ENCODE peak calls at places on chromosomes 6 and 20, in six cellular contexts. C, A, M, U, F and B are unnamed samples. For H3K4me1, the result is how much of the 10 kb centered on the place peaks cover.

GRCh38 chr20:11850901-11851300 is 66.8 kb upstream of the BTBD3 start:
- DNase-seq in C (no peak), A (no peak), M (peak), U (no peak), F (no peak), B (no peak)

GRCh38 chr20:2244993-2245392 is 50.8 kb upstream of the TGM3 start:
- DNase-seq in C (no peak), A (no peak), M (no peak), U (no peak), F (no peak), B (peak)

GRCh38 chr20:11993886-11994466 is 76.3 kb downstream of the BTBD3 start:
- DNase-seq in C (no peak), A (no peak), M (no peak), U (no peak), F (no peak), B (no peak)

GRCh38 chr6:127186889-127187288 is 68.4 kb downstream of the RSPO3 start:
- DNase-seq in C (peak), A (peak), M (peak), U (no peak), F (no peak), B (no peak)

GRCh38 chr6:51908243-51908642 is 179.2 kb downstream of the PKHD1 start:
- DNase-seq in C (no peak), A (no peak), M (no peak), U (no peak), F (no peak), B (no peak)

GRCh38 chr6:155125916-155126315 is 130.8 kb downstream of the TIAM2 start:
- DNase-seq in C (no peak), A (no peak), M (no peak), U (no peak), F (no peak), B (no peak)

GRCh38 chr6:53043626-53044025 is 21.6 kb upstream of the FBXO9 start:
- DNase-seq in C (no peak), A (no peak), M (no peak), U (no peak), F (no peak), B (no peak)

GRCh38 chr20:10625641-10626040 is 48.2 kb downstream of the JAG1 start:
- DNase-seq in C (no peak), A (no peak), M (no peak), U (no peak), F (no peak), B (no peak)

GRCh38 chr6:42960243-42961019 is at the start of gene GNMT:
- DNase-seq in C (peak), A (no peak), M (no peak), U (no peak), F (no peak), B (no peak)

GRCh38 chr6:167547751-167548150 is 222.9 kb downstream of the TTLL2 start:
- DNase-seq in C (no peak), A (no peak), M (no peak), U (no peak), F (no peak), B (no peak)

GRCh38 chr6:2449572-2449940 is 204.2 kb upstream of the GMDS start:
- DNase-seq in C (no peak), A (no peak), M (no peak), U (no peak), F (no peak), B (no peak)

GRCh38 chr6:138540468-138540867 is 41.2 kb upstream of the NHSL1 start:
- DNase-seq in C (no peak), A (no peak), M (no peak), U (no peak), F (no peak), B (no peak)

GRCh38 chr6:138544521-138544920 is 45.2 kb upstream of the NHSL1 start:
- DNase-seq in C (no peak), A (no peak), M (no peak), U (no peak), F (no peak), B (no peak)

GRCh38 chr6:138539882-138540281 is 40.6 kb upstream of the NHSL1 start:
- DNase-seq in C (no peak), A (no peak), M (no peak), U (no peak), F (no peak), B (no peak)

GRCh38 chr6:138543648-138544047 is 44.4 kb upstream of the NHSL1 start:
- DNase-seq in C (peak), A (no peak), M (no peak), U (no peak), F (no peak), B (no peak)

GRCh38 chr6:138541793-138542481 is 42.6 kb upstream of the NHSL1 start:
- DNase-seq in C (no peak), A (no peak), M (no peak), U (no peak), F (no peak), B (no peak)
- H3K4me1 ChIP-seq in C (half or more), A (under half), M (under half), U (under half), F (under half), B (under half)

GRCh38 chr6:55898342-55898741 is 23.0 kb upstream of the BMP5 start:
- DNase-seq in C (no peak), A (no peak), M (no peak), U (no peak), F (no peak), B (no peak)
- TF ChIP-seq YY1 in C (no peak), A (no peak), M (no peak), U (no peak), F (no peak), B (no peak)

GRCh38 chr6:107846262-107846795 is 22.2 kb upstream of the SCML4 start:
- DNase-seq in C (no peak), A (no peak), M (no peak), U (no peak), F (no peak), B (no peak)

GRCh38 chr6:107849325-107849724 is 25.2 kb upstream of the SCML4 start:
- DNase-seq in C (no peak), A (no peak), M (no peak), U (no peak), F (no peak), B (no peak)

GRCh38 chr6:107843400-107843799 is 19.3 kb upstream of the SCML4 start:
- DNase-seq in C (no peak), A (no peak), M (no peak), U (no peak), F (no peak), B (no peak)

GRCh38 chr6:107845777-107846176 is 21.7 kb upstream of the SCML4 start:
- DNase-seq in C (no peak), A (no peak), M (no peak), U (no peak), F (no peak), B (no peak)

DNA sequence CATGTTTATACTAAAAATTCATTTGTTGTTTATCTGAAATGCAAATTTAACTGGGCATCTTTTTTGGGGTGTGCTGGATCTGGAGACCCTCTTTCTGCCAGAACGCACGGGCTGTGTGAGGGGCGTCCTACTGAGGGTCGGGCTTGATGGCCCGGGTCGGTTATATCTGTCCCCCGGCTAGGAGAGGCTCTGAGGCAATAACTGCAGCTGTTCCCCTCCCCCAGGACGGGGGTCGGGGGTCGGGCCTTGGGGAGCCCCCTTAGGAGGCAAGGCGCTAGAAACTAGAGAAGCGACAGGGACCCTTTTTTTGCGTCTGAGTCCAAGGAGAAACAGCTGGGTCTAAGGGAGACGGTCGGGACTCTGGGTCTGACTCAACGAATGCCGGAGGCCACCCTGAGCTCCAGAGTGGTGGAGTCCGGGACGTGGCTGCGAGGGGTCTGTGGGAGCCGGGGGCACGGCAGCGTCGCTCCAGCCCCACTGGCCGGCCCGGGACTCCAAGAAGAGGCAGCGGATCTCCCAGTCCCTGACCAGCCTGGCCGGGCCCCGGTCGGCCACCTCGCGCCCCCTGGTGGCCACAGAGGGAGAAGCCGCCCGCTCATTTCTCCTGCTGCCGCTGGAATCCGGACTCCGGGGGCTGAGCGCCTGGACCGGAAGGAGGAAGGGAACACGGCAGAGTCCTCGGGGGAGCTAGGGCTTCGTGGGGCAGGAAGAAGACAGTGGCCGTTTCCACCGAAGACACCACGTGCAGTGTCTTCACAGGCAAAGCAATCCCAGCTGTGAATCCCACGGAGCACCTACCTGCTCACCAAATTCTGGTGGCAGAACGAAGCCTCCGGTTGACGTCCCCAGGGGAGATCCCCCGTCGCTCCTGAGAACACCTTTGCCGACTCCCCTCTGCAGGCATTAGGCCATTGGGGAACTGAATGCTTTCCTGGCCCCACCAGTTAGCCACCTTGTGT is 24.0 kb upstream of the SCML4 start:
- DNase-seq in C (peak), A (peak), M (peak), U (peak), F (no peak), B (peak)
- TF ChIP-seq ZNF274 in C (peak), A (no peak), M (no peak), U (no peak), F (no peak), B (no peak)

GRCh38 chr6:4907602-4908001 is 96.2 kb downstream of the RPP40 start:
- DNase-seq in C (no peak), A (no peak), M (no peak), U (no peak), F (no peak), B (no peak)

GRCh38 chr6:4905858-4906257 is 98.0 kb downstream of the RPP40 start:
- DNase-seq in C (no peak), A (no peak), M (no peak), U (no peak), F (no peak), B (no peak)

GRCh38 chr6:4908062-4908461 is 95.8 kb downstream of the RPP40 start:
- DNase-seq in C (no peak), A (no peak), M (no peak), U (no peak), F (no peak), B (no peak)

GRCh38 chr6:4906293-4906941 is 97.4 kb downstream of the RPP40 start:
- DNase-seq in C (no peak), A (no peak), M (no peak), U (no peak), F (no peak), B (no peak)

DNA sequence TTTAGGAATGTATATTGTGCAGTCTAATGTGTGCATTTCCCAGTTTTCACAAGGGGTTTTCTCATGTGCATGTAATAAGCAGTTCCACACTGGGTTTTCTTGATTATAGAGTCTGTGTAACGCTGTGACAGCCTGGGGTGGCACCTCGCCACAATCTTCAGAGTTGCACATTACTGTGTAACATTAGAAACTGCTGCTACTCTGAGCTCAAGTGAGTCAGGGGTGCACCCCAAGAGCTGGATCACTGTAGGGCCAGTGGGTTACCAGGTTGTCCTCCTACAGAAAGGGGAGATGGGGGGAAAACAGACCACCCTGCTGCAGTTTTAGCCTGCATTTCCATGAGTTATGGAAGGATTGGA is 96.9 kb downstream of the RPP40 start:
- DNase-seq in C (no peak), A (no peak), M (no peak), U (no peak), F (no peak), B (no peak)
- H3K4me1 ChIP-seq in C (under half), A (under half), M (under half), U (under half), F (under half), B (under half)